ENCODE peak calls at places on chromosomes 11 and 22, in six cellular contexts. P is A549, B is body of pancreas, M is right lobe of liver, Z is H1, Y is adrenal gland. L is an unnamed sample.

GRCh38 chr11:34636127-34636526 is 15.2 kb downstream of the EHF start:
- DNase-seq in P (no peak), B (no peak), M (no peak), Z (no peak), Y (no peak), L (no peak)

GRCh38 chr11:126284829-126285228 is 1.9 kb downstream of the TIRAP start:
- DNase-seq in P (peak), B (peak), M (peak), Z (no peak), Y (peak), L (peak)

GRCh38 chr11:113119074-113119473 is 157.9 kb downstream of the NCAM1 start:
- DNase-seq in P (no peak), B (no peak), M (no peak), Z (no peak), Y (no peak), L (no peak)

GRCh38 chr11:14451825-14452224 is 47.8 kb downstream of the COPB1 start:
- DNase-seq in P (no peak), B (no peak), M (no peak), Z (no peak), Y (no peak), L (no peak)

GRCh38 chr11:59266491-59266890 is 53.8 kb upstream of the MPEG1 start:
- DNase-seq in P (no peak), B (no peak), M (no peak), Z (no peak), Y (no peak), L (no peak)

GRCh38 chr11:124535552-124536232 is 7.8 kb downstream of the OR8B12 start:
- DNase-seq in P (peak), B (no peak), M (no peak), Z (no peak), Y (no peak), L (no peak)

GRCh38 chr11:65842144-65842543 is 8.4 kb downstream of the SNX32 start:
- DNase-seq in P (no peak), B (no peak), M (no peak), Z (no peak), Y (no peak), L (no peak)

GRCh38 chr11:105466582-105467228 is 143.2 kb upstream of the GRIA4 start:
- DNase-seq in P (no peak), B (no peak), M (no peak), Z (no peak), Y (no peak), L (no peak)

GRCh38 chr11:103327721-103328120 is 218.5 kb downstream of the DYNC2H1 start:
- DNase-seq in P (no peak), B (no peak), M (no peak), Z (no peak), Y (no peak), L (no peak)

GRCh38 chr22:44684506-44685383 is 17.3 kb upstream of the PRR5 start:
- DNase-seq in P (peak), B (peak), M (peak), Z (peak), Y (peak), L (peak)

GRCh38 chr11:34426766-34427170 is 12.0 kb upstream of the CAT start:
- DNase-seq in P (no peak), B (no peak), M (no peak), Z (no peak), Y (no peak), L (no peak)

GRCh38 chr11:66272600-66272999 is 4.2 kb downstream of the RAB1B start:
- DNase-seq in P (no peak), B (no peak), M (no peak), Z (no peak), Y (no peak), L (no peak)

GRCh38 chr11:71977743-71978418 is 20.8 kb upstream of the IL18BP start:
- DNase-seq in P (peak), B (peak), M (no peak), Z (peak), Y (peak), L (no peak)

GRCh38 chr11:46410021-46410420 is 18.4 kb upstream of the CHRM4 start:
- DNase-seq in P (peak), B (no peak), M (no peak), Z (peak), Y (no peak), L (no peak)

GRCh38 chr22:26970809-26971394 is 313.5 kb downstream of the MIAT start:
- DNase-seq in P (no peak), B (no peak), M (no peak), Z (no peak), Y (no peak), L (no peak)

GRCh38 chr11:89159974-89160373 is 17.7 kb upstream of the TYR start:
- DNase-seq in P (no peak), B (no peak), M (no peak), Z (no peak), Y (no peak), L (no peak)

GRCh38 chr11:128627666-128628342 is 40.4 kb upstream of the ETS1 start:
- DNase-seq in P (no peak), B (no peak), M (no peak), Z (peak), Y (no peak), L (no peak)

GRCh38 chr11:2207773-2208621 is 36.4 kb upstream of the TH start:
- DNase-seq in P (no peak), B (peak), M (no peak), Z (peak), Y (no peak), L (peak)

GRCh38 chr11:33413296-33413695 is 156.1 kb downstream of the HIPK3 start:
- DNase-seq in P (no peak), B (no peak), M (no peak), Z (no peak), Y (no peak), L (no peak)

GRCh38 chr11:62612366-62613274 is at the start of the genes EML3 and ROM1:
- DNase-seq in P (peak), B (peak), M (peak), Z (peak), Y (peak), L (peak)

GRCh38 chr11:7436657-7437056 is 48.6 kb upstream of the OLFML1 start:
- DNase-seq in P (no peak), B (no peak), M (no peak), Z (no peak), Y (no peak), L (no peak)

GRCh38 chr11:46279393-46280099 is 2.1 kb downstream of the CREB3L1 start:
- DNase-seq in P (no peak), B (peak), M (no peak), Z (no peak), Y (peak), L (no peak)

GRCh38 chr22:29726512-29727247 is 6.9 kb downstream of the CABP7 start:
- DNase-seq in P (no peak), B (no peak), M (no peak), Z (no peak), Y (peak), L (no peak)

GRCh38 chr22:29729161-29729560 is 9.4 kb downstream of the CABP7 start:
- DNase-seq in P (no peak), B (no peak), M (no peak), Z (no peak), Y (no peak), L (no peak)

GRCh38 chr22:29724843-29725242 is 5.0 kb downstream of the CABP7 start:
- DNase-seq in P (no peak), B (no peak), M (no peak), Z (no peak), Y (no peak), L (no peak)

GRCh38 chr22:29726104-29726503 is 6.3 kb downstream of the CABP7 start:
- DNase-seq in P (no peak), B (no peak), M (no peak), Z (no peak), Y (no peak), L (no peak)

GRCh38 chr22:29727248-29727551 is 7.4 kb downstream of the CABP7 start:
- DNase-seq in P (peak), B (peak), M (peak), Z (peak), Y (peak), L (no peak)
- TF ChIP-seq CTCF in P (peak), B (no peak), M (peak), Z (peak), Y (peak), L (no peak)

GRCh38 chr11:78139422-78140391 is at the start of gene ALG8:
- DNase-seq in P (peak), B (peak), M (peak), Z (peak), Y (peak), L (peak)
- TF ChIP-seq POLR2A in P (peak), B (peak), M (peak), Z (peak), Y (peak), L (no peak)

GRCh38 chr22:49861642-49862407 is 8.2 kb downstream of the ZBED4 start:
- DNase-seq in P (no peak), B (no peak), M (no peak), Z (no peak), Y (no peak), L (no peak)
- TF ChIP-seq CTCF in P (no peak), B (no peak), M (no peak), Z (peak), Y (no peak), L (no peak)

GRCh38 chr22:46895753-46896152 is 133.3 kb downstream of the TBC1D22A start:
- DNase-seq in P (no peak), B (no peak), M (no peak), Z (no peak), Y (no peak), L (no peak)
- TF ChIP-seq POLR2A in P (no peak), B (no peak), M (no peak), Z (no peak), Y (no peak), L (no peak)

L was measured in breast epithelium.